ENCODE peak calls at places on chromosomes 1 and 21, in nine cellular contexts. O is HFF-Myc, X is tibial artery, K is GM23248, I is NB4, D is adrenal gland, N is pancreas, Z is brain microvascular endothelial cell, P is mesendoderm. M is an unnamed sample.

GRCh38 chr1:64393790-64394189 is 76.1 kb upstream of the CACHD1 start:
- DNase-seq in O (no peak), X (no peak), K (no peak), I (no peak), D (no peak), N (no peak), Z (no peak), P (no peak), M (no peak)

GRCh38 chr1:44519035-44519676 is 114.1 kb downstream of the RNF220 start:
- DNase-seq in O (no peak), X (no peak), K (no peak), I (peak), D (no peak), N (no peak), Z (no peak), P (no peak), M (no peak)

GRCh38 chr1:226652613-226653012 is 86.5 kb downstream of the ITPKB start:
- DNase-seq in O (no peak), X (no peak), K (no peak), I (no peak), D (no peak), N (peak), Z (no peak), P (no peak), M (peak)

GRCh38 chr1:241229216-241229615 is 127.8 kb downstream of the RGS7 start:
- DNase-seq in O (no peak), X (no peak), K (no peak), I (no peak), D (no peak), N (no peak), Z (no peak), P (no peak), M (no peak)

GRCh38 chr1:92485374-92486250 is 1.1 kb downstream of the GFI1 start:
- DNase-seq in O (no peak), X (no peak), K (peak), I (peak), D (peak), N (peak), Z (no peak), P (peak), M (peak)

GRCh38 chr21:46054447-46054846 is 43.5 kb upstream of the COL6A2 start:
- DNase-seq in O (no peak), X (no peak), K (peak), I (no peak), D (no peak), N (no peak), Z (no peak), P (peak), M (peak)

GRCh38 chr1:89633745-89634625 is 1.1 kb downstream of the LRRC8C start:
- DNase-seq in O (no peak), X (no peak), K (peak), I (peak), D (peak), N (no peak), Z (no peak), P (peak), M (no peak)

GRCh38 chr1:66503841-66504470 is 30.0 kb upstream of the SGIP1 start:
- DNase-seq in O (peak), X (no peak), K (peak), I (peak), D (peak), N (no peak), Z (peak), P (peak), M (no peak)

GRCh38 chr1:225949041-225949440 is 8.0 kb upstream of the LEFTY2 start:
- DNase-seq in O (no peak), X (no peak), K (no peak), I (no peak), D (no peak), N (no peak), Z (no peak), P (peak), M (no peak)

GRCh38 chr1:153592706-153593105 is 20.2 kb downstream of the S100A16 start:
- DNase-seq in O (no peak), X (no peak), K (no peak), I (no peak), D (no peak), N (no peak), Z (no peak), P (no peak), M (no peak)

GRCh38 chr1:3505161-3505560 is 50.7 kb downstream of the ARHGEF16 start:
- DNase-seq in O (no peak), X (no peak), K (no peak), I (no peak), D (no peak), N (no peak), Z (no peak), P (no peak), M (no peak)

GRCh38 chr1:62367005-62367547 is 47.8 kb upstream of the KANK4 start:
- DNase-seq in O (no peak), X (no peak), K (no peak), I (no peak), D (no peak), N (no peak), Z (no peak), P (no peak), M (no peak)

GRCh38 chr1:8571200-8571984 is 246.0 kb downstream of the RERE start:
- DNase-seq in O (no peak), X (no peak), K (peak), I (no peak), D (no peak), N (no peak), Z (peak), P (peak), M (no peak)

GRCh38 chr1:193971595-193971994 is 785.2 kb upstream of the B3GALT2 start:
- DNase-seq in O (no peak), X (no peak), K (no peak), I (no peak), D (no peak), N (no peak), Z (peak), P (no peak), M (no peak)

GRCh38 chr1:19682257-19682656 is 17.6 kb downstream of the HTR6 start:
- DNase-seq in O (peak), X (no peak), K (peak), I (peak), D (no peak), N (no peak), Z (peak), P (no peak), M (no peak)

GRCh38 chr1:245901037-245901436 is 606.0 kb downstream of the SMYD3 start:
- DNase-seq in O (no peak), X (no peak), K (peak), I (peak), D (no peak), N (no peak), Z (no peak), P (no peak), M (no peak)

GRCh38 chr1:59071289-59071688 is 225.6 kb upstream of the FGGY start:
- DNase-seq in O (no peak), X (no peak), K (no peak), I (peak), D (no peak), N (no peak), Z (no peak), P (no peak), M (no peak)
- H3K4me3 ChIP-seq in O (no peak), X (no peak), K (no peak), I (no peak), D (no peak), N (no peak), Z (no peak), P (no peak), M (no peak)

DNA sequence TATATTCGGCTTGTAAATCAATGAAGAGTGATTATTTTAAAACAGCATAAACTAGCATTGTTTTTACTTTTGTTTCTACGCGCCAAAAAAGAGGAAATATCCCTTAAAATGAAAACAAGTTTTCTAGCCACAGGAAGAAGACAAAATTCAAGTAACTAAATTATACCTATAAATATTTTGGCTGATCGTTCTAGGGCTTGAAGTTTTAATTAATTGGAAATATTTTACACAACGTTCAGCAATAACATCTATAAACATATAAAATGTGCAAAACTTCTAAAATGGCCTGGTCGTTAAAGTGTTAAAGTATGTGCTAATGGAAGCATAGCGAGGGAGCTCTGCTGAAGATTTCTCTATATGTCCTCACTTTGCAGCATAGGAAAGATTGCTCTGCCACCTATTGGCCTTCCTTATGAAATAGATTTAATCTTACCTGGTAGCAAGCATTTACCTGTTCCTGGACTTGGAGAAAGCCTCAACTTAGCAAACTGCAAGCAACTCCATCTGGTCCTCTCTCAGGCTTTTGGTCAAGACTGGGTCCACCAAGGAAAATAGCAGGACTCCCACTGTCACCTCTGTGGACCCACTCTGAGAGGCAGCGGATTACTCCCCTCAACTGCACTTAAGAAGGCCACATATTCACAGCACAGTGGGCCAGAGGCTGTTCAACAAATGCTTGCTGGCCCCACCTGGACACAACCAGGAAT is 351.3 kb upstream of the RUNX1 start:
- DNase-seq in O (peak), X (no peak), K (peak), I (peak), D (peak), N (no peak), Z (peak), P (peak), M (no peak)
- H3K4me3 ChIP-seq in O (no peak), X (no peak), K (no peak), I (peak), D (no peak), N (no peak), Z (no peak), P (no peak), M (no peak)

GRCh38 chr21:28899220-28899619 is 93.5 kb downstream of the LTN1 start:
- DNase-seq in O (no peak), X (no peak), K (no peak), I (no peak), D (no peak), N (no peak), Z (no peak), P (no peak), M (no peak)
- H3K4me3 ChIP-seq in O (no peak), X (no peak), K (no peak), I (no peak), D (no peak), N (no peak), Z (no peak), P (no peak), M (no peak)

DNA sequence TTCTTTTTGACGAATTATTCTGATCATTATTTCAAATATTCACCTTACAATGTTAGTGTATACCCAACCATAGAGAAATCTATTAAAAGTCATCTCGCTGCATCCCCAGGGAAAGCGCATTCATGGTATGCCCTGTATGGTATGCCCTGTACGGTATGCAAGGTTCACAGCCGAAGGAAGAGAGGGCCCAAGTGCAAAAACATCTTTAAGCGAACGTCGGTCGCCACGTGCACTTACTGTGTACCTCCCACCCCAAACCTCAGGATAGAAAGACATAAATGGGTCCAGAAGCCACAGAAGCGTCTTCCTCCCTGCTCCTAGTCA is 14.4 kb downstream of the HLX start:
- DNase-seq in O (no peak), X (no peak), K (peak), I (no peak), D (no peak), N (no peak), Z (no peak), P (no peak), M (no peak)
- H3K4me3 ChIP-seq in O (no peak), X (no peak), K (peak), I (no peak), D (no peak), N (no peak), Z (peak), P (no peak), M (peak)

DNA sequence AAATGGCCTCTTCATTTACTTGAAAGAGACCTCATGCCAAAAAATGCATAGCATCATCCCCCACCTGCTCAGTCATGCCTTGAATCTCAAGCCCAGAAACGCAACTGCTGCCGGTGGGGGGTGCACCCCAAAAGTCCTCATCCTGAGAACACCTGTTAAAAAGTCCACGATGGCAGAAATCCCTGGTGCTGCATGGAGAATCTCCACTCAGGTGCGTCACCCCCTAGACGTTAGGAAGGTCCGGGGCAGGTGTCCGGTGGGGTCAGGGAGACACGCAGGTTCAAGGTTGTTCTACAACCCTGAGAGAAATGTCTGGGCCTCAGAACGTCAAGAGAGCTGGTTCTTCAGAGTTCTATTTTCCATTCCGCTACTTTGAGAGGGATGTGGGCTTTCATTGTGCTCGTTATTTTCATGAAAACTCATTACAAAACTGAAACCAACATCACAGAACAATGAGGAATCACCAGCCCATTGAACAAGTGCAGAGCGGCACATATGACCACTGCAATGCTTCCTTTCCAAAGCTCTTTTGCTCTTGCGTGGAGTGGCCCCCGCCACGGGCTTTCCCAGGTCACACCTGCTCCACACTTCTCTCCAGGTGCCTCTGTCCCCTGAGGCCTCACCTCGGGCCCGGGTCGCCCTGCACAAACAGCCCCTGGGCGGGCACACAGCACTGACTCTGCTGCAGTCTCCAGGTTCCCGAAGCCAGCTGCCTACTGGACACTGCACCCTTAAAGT is 201.9 kb downstream of the TOMM20 start:
- DNase-seq in O (no peak), X (peak), K (no peak), I (no peak), D (no peak), N (no peak), Z (no peak), P (no peak), M (no peak)
- H3K4me3 ChIP-seq in O (no peak), X (no peak), K (no peak), I (no peak), D (no peak), N (no peak), Z (no peak), P (no peak), M (no peak)

GRCh38 chr1:79041666-79042065 is 35.1 kb upstream of the ADGRL4 start:
- DNase-seq in O (no peak), X (no peak), K (peak), I (no peak), D (no peak), N (no peak), Z (no peak), P (peak), M (no peak)

GRCh38 chr1:79043506-79043905 is 37.0 kb upstream of the ADGRL4 start:
- DNase-seq in O (no peak), X (no peak), K (peak), I (no peak), D (no peak), N (no peak), Z (no peak), P (peak), M (no peak)

GRCh38 chr1:79042539-79042938 is 36.0 kb upstream of the ADGRL4 start:
- DNase-seq in O (no peak), X (no peak), K (peak), I (no peak), D (no peak), N (no peak), Z (no peak), P (peak), M (no peak)

GRCh38 chr1:79040424-79041089 is 34.0 kb upstream of the ADGRL4 start:
- DNase-seq in O (no peak), X (no peak), K (peak), I (no peak), D (no peak), N (no peak), Z (no peak), P (no peak), M (no peak)

DNA sequence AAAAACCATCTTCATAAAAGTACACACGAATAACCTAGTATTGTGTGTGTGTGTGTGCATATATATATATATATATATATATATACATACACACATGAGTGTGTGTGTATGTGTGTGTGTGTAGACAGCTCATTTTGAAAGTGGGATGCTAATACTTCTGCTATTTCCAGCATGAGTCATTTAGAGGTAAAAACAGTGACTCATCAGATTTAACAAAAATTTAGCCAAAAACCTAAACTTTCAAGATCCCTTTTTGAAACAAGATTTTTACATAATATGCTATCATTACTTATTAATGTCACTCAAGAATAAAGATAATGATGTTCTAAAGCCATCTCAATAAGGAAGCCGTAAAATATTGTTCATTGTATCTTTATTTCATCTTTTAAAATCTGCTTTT is 35.6 kb upstream of the ADGRL4 start:
- DNase-seq in O (peak), X (no peak), K (peak), I (peak), D (no peak), N (no peak), Z (no peak), P (peak), M (no peak)
- H3K4me3 ChIP-seq in O (no peak), X (no peak), K (peak), I (no peak), D (no peak), N (no peak), Z (no peak), P (no peak), M (no peak)

GRCh38 chr21:34548782-34549376 is 36.9 kb upstream of the KCNE1 start:
- DNase-seq in O (no peak), X (no peak), K (no peak), I (no peak), D (no peak), N (no peak), Z (no peak), P (no peak), M (no peak)

GRCh38 chr21:34550400-34550799 is 38.4 kb upstream of the KCNE1 start:
- DNase-seq in O (no peak), X (no peak), K (no peak), I (no peak), D (no peak), N (no peak), Z (no peak), P (no peak), M (no peak)

GRCh38 chr21:34554227-34554626 is 42.2 kb upstream of the KCNE1 start:
- DNase-seq in O (no peak), X (no peak), K (no peak), I (no peak), D (no peak), N (no peak), Z (no peak), P (no peak), M (no peak)

GRCh38 chr21:34553199-34553952 is 41.4 kb upstream of the KCNE1 start:
- DNase-seq in O (peak), X (no peak), K (peak), I (no peak), D (no peak), N (no peak), Z (peak), P (peak), M (no peak)

DNA sequence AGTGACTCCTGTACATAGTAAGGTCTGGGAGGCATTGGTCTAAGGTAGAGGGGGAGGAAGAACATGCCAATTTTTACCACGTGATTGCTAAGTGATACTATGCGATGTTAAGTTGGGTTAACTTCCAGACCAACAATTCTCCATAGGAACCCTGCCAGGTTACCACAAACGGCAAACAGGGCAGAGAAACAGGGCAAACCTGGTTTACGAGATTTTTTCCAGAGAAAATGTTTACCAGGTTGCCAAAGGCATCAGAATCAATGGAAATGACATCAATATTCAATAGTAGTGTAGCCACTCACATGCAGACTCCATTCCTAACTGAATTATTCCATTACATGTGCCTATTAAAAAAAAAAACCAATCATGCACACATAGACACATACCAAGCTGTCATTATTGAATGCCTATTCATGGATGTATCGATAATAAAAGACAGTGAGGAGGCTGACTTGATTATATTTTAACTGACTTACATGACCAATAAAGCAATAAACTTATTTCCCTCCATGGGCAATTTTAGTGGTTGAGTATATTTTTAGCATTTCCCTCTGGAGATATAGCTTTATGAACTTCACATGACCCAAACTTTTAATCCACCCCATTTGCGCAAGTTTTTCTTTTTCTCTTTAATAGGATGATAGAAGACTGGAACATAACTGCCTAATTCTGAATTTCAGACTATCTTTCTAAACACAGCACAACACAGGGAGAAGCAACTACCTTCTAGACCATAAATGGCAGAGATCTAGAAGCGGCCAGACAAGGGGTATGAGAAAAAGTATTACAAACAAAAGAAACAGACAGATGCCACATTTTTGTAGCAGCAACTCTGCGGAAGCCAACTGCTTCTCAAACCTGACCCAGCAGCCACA is 40.6 kb upstream of the KCNE1 start:
- DNase-seq in O (no peak), X (no peak), K (peak), I (no peak), D (no peak), N (no peak), Z (no peak), P (no peak), M (no peak)
- H3K4me3 ChIP-seq in O (peak), X (peak), K (peak), I (no peak), D (no peak), N (no peak), Z (peak), P (no peak), M (no peak)

GRCh38 chr1:16144325-16145029 is 11.4 kb downstream of the EPHA2 start:
- DNase-seq in O (no peak), X (no peak), K (no peak), I (no peak), D (no peak), N (no peak), Z (no peak), P (no peak), M (no peak)
- H3K4me3 ChIP-seq in O (peak), X (no peak), K (peak), I (no peak), D (no peak), N (no peak), Z (no peak), P (no peak), M (no peak)

DNA sequence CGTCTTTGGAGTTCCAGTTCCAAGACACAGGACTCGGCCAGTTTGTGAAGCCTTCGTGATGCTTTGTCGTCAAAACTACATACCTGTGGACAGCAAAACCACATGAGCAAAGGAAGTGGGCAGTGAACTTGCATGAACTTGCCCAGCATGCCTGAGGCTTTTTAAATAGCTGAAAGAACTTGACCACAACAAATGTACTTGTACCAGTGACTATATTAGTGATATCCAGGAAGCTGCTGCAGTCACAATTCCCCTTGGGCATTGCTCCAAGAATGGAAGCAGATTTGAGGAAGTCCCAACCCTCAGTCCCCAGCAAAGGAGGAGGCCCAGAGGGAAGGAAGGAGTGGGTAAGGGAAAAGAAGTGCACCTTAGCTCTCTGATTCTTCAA is 2.6 kb downstream of the FUCA1 start:
- DNase-seq in O (peak), X (no peak), K (peak), I (peak), D (no peak), N (no peak), Z (peak), P (no peak), M (no peak)
- H3K4me3 ChIP-seq in O (no peak), X (no peak), K (no peak), I (no peak), D (no peak), N (no peak), Z (no peak), P (no peak), M (no peak)

M was measured in right cardiac atrium.